ENCODE peak calls at places on chromosomes 5 and 9, in seven cellular contexts. X, V, G, C, P, R and F are unnamed samples.
A peak's percentile ranks its signal among the peaks of the same experiment; 100 is the strongest.

GRCh38 chr5:161295721-161296120 is 250.8 kb downstream of the GABRB2 start:
- DNase-seq in G (no peak), R (no peak), C (no peak), P (no peak), X (no peak), V (no peak), F (no peak)

GRCh38 chr9:127004946-127005769 is 90.6 kb downstream of the RALGPS1 start:
- DNase-seq in X (no peak), V (no peak), C (peak; percentile 58), P (peak; percentile 82), G (peak; percentile 73), R (no peak), F (no peak)

GRCh38 chr5:154626876-154627552 is 128.2 kb upstream of the LARP1 start:
- DNase-seq in R (no peak), V (no peak), X (no peak), P (no peak), G (no peak), C (no peak), F (no peak)

GRCh38 chr5:4832491-4832890 is 307.6 kb upstream of the ADAMTS16 start:
- DNase-seq in G (no peak), V (no peak), C (no peak), P (no peak), X (no peak), R (no peak), F (no peak)

GRCh38 chr9:124030969-124031451 is 19.4 kb downstream of the LHX2 start:
- DNase-seq in P (no peak), C (no peak), X (no peak), R (no peak), V (peak; percentile 42), G (peak; percentile 88), F (no peak)

GRCh38 chr9:69932901-69933300 is 110.7 kb upstream of the MAMDC2 start:
- DNase-seq in G (no peak), X (no peak), R (no peak), C (no peak), V (no peak), P (no peak), F (no peak)

GRCh38 chr9:22158983-22159382 is 149.9 kb upstream of the CDKN2B start:
- DNase-seq in P (no peak), R (no peak), G (peak; percentile 86), X (no peak), V (no peak), C (peak; percentile 96), F (peak; percentile 75)

GRCh38 chr9:93645149-93645889 is 68.9 kb downstream of the PHF2 start:
- DNase-seq in C (no peak), P (no peak), R (no peak), X (peak; percentile 35), V (peak; percentile 42), G (no peak), F (peak; percentile 54)

GRCh38 chr9:121637441-121638222 is 13.8 kb upstream of the DAB2IP start:
- DNase-seq in V (no peak), C (peak; percentile 46), R (no peak), P (no peak), X (peak; percentile 75), G (peak; percentile 28), F (no peak)

GRCh38 chr5:56278267-56278826 is 45.2 kb upstream of the ANKRD55 start:
- DNase-seq in V (no peak), G (peak; percentile 99), P (no peak), X (no peak), C (peak; percentile 74), R (no peak), F (no peak)

GRCh38 chr5:56833325-56833724 is 18.0 kb downstream of the MAP3K1 start:
- DNase-seq in V (no peak), R (peak; percentile 34), C (no peak), G (no peak), P (no peak), X (no peak), F (no peak)

GRCh38 chr5:37739817-37740261 is 100.0 kb downstream of the GDNF start:
- DNase-seq in X (no peak), P (no peak), G (peak; percentile 56), C (peak; percentile 79), R (no peak), V (no peak), F (no peak)

GRCh38 chr9:35859310-35859994 is 10.7 kb downstream of the OR13J1 start:
- DNase-seq in V (peak; percentile 37), G (peak; percentile 4), P (no peak), X (peak; percentile 74), C (peak; percentile 46), R (no peak), F (peak; percentile 64)
- TF ChIP-seq CTCF in V (no peak), G (no peak), P (no peak), X (no peak), C (no peak), R (no peak), F (no peak)

GRCh38 chr5:94810281-94810680 is 191.8 kb downstream of the SLF1 start:
- DNase-seq in P (no peak), R (no peak), V (no peak), C (no peak), G (no peak), X (no peak), F (no peak)

GRCh38 chr5:94808497-94808896 is 190.0 kb downstream of the SLF1 start:
- DNase-seq in R (no peak), V (no peak), G (no peak), X (no peak), C (no peak), P (no peak), F (no peak)

GRCh38 chr5:94812232-94812631 is 193.8 kb downstream of the SLF1 start:
- DNase-seq in C (no peak), P (no peak), G (no peak), X (no peak), V (no peak), R (no peak), F (no peak)

GRCh38 chr5:94811341-94811740 is 192.9 kb downstream of the SLF1 start:
- DNase-seq in G (no peak), C (no peak), R (no peak), V (no peak), X (no peak), P (no peak), F (no peak)

GRCh38 chr5:94807985-94808384 is 189.5 kb downstream of the SLF1 start:
- DNase-seq in G (no peak), P (no peak), R (no peak), C (no peak), V (no peak), X (no peak), F (no peak)
- TF ChIP-seq CTCF in G (no peak), P (peak; percentile 3), R (no peak), C (no peak), V (no peak), X (no peak), F (no peak)

GRCh38 chr9:111825468-111826145 is 30.9 kb upstream of the SHOC1 start:
- DNase-seq in G (peak; percentile 29), V (no peak), P (no peak), R (no peak), X (no peak), C (peak; percentile 79), F (no peak)

GRCh38 chr9:111832428-111832827 is 37.7 kb upstream of the SHOC1 start:
- DNase-seq in P (no peak), V (no peak), C (no peak), X (no peak), R (no peak), G (peak; percentile 20), F (no peak)

GRCh38 chr9:111833941-111834340 is 39.2 kb upstream of the SHOC1 start:
- DNase-seq in X (no peak), G (peak; percentile 60), V (no peak), R (no peak), P (no peak), C (peak; percentile 62), F (no peak)

GRCh38 chr9:111831371-111832108 is 36.8 kb upstream of the SHOC1 start:
- DNase-seq in G (peak; percentile 48), C (no peak), R (no peak), V (no peak), P (no peak), X (no peak), F (no peak)

GRCh38 chr9:111828193-111828592 is 33.5 kb upstream of the SHOC1 start:
- DNase-seq in V (no peak), R (no peak), P (no peak), G (peak; percentile 11), C (peak; percentile 55), X (no peak), F (no peak)
- TF ChIP-seq CTCF in V (peak; percentile 35), R (peak; percentile 12), P (peak; percentile 25), G (no peak), C (peak; percentile 26), X (peak; percentile 14), F (no peak)

DNA sequence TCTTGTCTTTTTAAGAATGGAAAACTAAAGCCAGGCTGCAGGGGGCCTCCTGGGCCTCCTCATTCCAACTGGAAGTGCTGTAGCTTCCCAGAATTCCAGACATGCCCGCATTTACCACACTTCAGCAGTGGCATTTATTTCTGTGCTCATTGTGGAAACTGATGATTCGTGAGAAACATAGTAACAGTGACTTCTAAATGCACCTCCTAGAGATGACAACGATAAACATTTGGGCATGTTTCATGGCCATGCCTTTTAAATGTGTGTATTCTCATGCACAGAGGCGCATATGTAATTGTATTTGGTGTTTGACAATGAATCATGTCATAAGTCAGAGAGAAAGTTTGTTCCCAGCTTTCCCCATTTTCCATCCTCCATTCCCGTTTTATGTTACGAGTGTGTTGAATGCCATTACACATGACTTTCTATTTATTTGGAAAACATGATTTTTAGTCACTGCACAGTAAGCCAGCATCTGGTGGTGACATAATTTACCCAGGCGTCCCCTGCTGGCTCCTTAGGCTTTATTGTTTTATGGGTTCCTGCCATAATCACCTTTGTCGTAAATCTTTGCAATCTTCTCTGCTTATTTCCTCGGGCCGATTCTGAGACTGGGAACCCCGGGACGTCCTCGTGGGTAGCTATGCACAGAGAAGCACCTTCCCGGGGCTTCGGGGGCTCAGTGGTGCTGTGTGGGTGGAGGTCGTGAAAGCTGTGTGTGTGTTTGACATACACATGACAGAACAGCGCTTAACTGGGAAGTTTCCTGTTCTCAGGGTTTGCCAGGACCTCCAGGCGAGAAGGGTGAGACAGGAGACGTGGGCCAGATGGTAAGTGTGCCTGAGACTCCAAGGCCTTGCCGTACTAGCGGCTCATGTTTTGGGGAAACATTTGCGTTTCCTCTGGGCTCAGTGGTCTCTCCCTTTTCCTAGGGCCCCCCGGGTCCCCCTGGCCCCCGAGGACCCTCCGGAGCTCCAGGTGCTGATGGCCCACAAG is 68.6 kb upstream of the FCN2 start:
- DNase-seq in C (peak; percentile 73), R (no peak), X (no peak), P (no peak), V (no peak), G (peak; percentile 95), F (no peak)
- TF ChIP-seq CTCF in C (peak; percentile 8), R (no peak), X (no peak), P (no peak), V (no peak), G (no peak), F (no peak)

GRCh38 chr9:129568560-129569505 is 52.1 kb downstream of the C9orf50 start:
- DNase-seq in R (peak; percentile 65), P (no peak), C (peak; percentile 44), V (peak; percentile 95), G (peak; percentile 47), X (peak; percentile 67), F (peak; percentile 82)
- TF ChIP-seq CTCF in R (no peak), P (no peak), C (no peak), V (no peak), G (no peak), X (no peak), F (no peak)